ENCODE peak calls at places on chromosomes 4 and X, in six cellular contexts. M is lower leg skin, E is suprapubic skin, Q is tibial nerve, D is breast epithelium, F is adrenal gland. X is an unnamed sample.

GRCh38 chr4:43837604-43838003 is 611.0 kb downstream of the KCTD8 start:
- DNase-seq in M (no peak), E (no peak), Q (no peak), D (no peak), F (no peak), X (no peak)

GRCh38 chrX:72121381-72121780 is 10.3 kb downstream of the RTL5 start:
- DNase-seq in M (peak), E (no peak), Q (peak), D (peak), F (peak), X (peak)

GRCh38 chr4:7391637-7392437 is 42.9 kb downstream of the PSAPL1 start:
- DNase-seq in M (no peak), E (no peak), Q (no peak), D (peak), F (no peak), X (no peak)

GRCh38 chr4:145102619-145103018 is 4.5 kb downstream of the ABCE1 start:
- DNase-seq in M (no peak), E (no peak), Q (no peak), D (no peak), F (no peak), X (no peak)

GRCh38 chrX:30935985-30936384 is 46.9 kb upstream of the TAB3 start:
- DNase-seq in M (no peak), E (no peak), Q (no peak), D (no peak), F (peak), X (peak)

GRCh38 chrX:143648705-143649104 is 12.8 kb upstream of the SLITRK4 start:
- DNase-seq in M (no peak), E (no peak), Q (peak), D (no peak), F (peak), X (no peak)

GRCh38 chrX:11533211-11533651 is 132.5 kb downstream of the ARHGAP6 start:
- DNase-seq in M (no peak), E (no peak), Q (no peak), D (no peak), F (no peak), X (no peak)

GRCh38 chrX:119981286-119982070 is 37.9 kb upstream of the NKAP start:
- DNase-seq in M (no peak), E (no peak), Q (no peak), D (no peak), F (peak), X (peak)

GRCh38 chrX:13180807-13181206 is 136.4 kb upstream of the FAM9C start:
- DNase-seq in M (no peak), E (no peak), Q (no peak), D (no peak), F (no peak), X (no peak)

GRCh38 chr4:122783301-122784215 is 43.1 kb upstream of the FGF2 start:
- DNase-seq in M (peak), E (no peak), Q (no peak), D (peak), F (peak), X (no peak)

GRCh38 chr4:80307183-80307735 is 28.3 kb upstream of the CFAP299 start:
- DNase-seq in M (no peak), E (no peak), Q (no peak), D (no peak), F (no peak), X (no peak)

GRCh38 chr4:125198916-125199315 is 115.8 kb upstream of the FAT4 start:
- DNase-seq in M (no peak), E (no peak), Q (no peak), D (no peak), F (no peak), X (no peak)

GRCh38 chrX:12975670-12975965 is 708 bp downstream of the TMSB4X start:
- DNase-seq in M (no peak), E (no peak), Q (no peak), D (no peak), F (no peak), X (peak)

GRCh38 chrX:96453139-96453538 is 231.5 kb upstream of the DIAPH2 start:
- DNase-seq in M (no peak), E (no peak), Q (no peak), D (no peak), F (no peak), X (no peak)

GRCh38 chrX:105323951-105324350 is 103.5 kb upstream of the TEX13A start:
- DNase-seq in M (no peak), E (no peak), Q (no peak), D (no peak), F (no peak), X (no peak)

GRCh38 chr4:107094332-107094731 is 58.2 kb upstream of the DKK2 start:
- DNase-seq in M (no peak), E (no peak), Q (no peak), D (no peak), F (no peak), X (no peak)

GRCh38 chr4:184163813-184164212 is 53.9 kb downstream of the ENPP6 start:
- DNase-seq in M (no peak), E (no peak), Q (peak), D (no peak), F (peak), X (peak)

GRCh38 chrX:134236690-134237362 is at the start of gene CCDC160:
- DNase-seq in M (no peak), E (no peak), Q (peak), D (no peak), F (peak), X (peak)

DNA sequence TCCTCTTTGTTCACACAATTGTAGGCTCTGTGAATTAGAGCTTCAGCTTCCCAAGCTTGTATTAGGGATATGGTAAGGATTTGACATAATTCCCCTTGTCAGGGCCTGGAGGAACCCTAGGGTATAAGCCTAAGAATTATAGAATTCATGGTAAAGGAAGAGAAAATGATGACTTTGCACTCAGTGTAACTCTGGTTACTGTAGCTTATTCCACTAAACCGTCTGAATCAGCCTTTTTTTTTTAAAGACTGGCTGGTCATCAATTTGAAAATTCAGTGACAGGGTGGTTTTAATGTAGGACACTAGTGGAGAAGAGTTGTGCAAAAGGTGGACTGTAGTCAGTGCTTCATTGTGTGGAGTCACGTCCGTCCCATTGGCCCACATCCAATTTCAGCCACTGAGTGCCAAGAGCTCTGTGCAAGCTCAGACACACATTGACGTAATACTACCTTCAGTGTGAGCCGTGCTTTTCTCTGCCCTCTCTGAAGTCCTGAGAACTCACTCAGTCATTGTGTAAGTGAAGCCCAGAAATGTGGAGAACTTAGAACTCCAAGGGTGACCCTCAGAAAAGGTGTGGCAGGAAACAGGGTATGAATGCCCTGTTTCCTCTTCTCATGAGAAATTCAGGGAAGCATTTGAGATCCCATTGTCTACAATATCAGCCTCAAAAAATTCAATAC is 449.8 kb downstream of the C4orf33 start:
- DNase-seq in M (no peak), E (no peak), Q (peak), D (peak), F (peak), X (no peak)
- TF ChIP-seq POLR2A in M (no peak), E (no peak), Q (no peak), D (no peak), F (no peak), X (no peak)

DNA sequence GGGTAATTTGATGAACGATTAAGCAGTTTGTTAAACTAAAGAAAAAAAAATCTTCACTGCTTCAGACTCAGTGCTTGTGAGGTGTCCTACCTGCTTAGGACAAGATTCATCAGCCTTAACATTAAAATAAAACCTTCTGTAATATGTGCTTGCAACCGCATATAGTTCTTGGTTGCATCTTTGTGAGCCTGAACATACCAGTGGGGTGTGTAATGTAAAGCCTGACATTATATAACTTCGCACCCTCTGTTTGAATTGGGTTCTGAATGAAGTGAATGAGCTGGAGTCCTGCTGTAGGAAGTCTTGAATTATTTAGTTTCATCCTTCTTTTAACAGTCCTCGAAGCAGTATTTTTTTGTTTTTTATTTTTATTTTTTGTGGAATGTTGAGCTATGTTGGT is 3.1 kb downstream of the KDM6A start:
- DNase-seq in M (no peak), E (no peak), Q (no peak), D (no peak), F (no peak), X (no peak)
- H3K4me3 ChIP-seq in M (no peak), E (peak), Q (peak), D (no peak), F (peak), X (peak)

GRCh38 chrX:125387945-125388344 is 68.3 kb downstream of the TEX13C start:
- DNase-seq in M (no peak), E (no peak), Q (no peak), D (no peak), F (no peak), X (no peak)

GRCh38 chrX:125384843-125385242 is 65.2 kb downstream of the TEX13C start:
- DNase-seq in M (no peak), E (no peak), Q (no peak), D (no peak), F (no peak), X (no peak)

GRCh38 chrX:125378205-125378604 is 58.5 kb downstream of the TEX13C start:
- DNase-seq in M (no peak), E (no peak), Q (no peak), D (no peak), F (no peak), X (no peak)

GRCh38 chrX:125382889-125383288 is 63.2 kb downstream of the TEX13C start:
- DNase-seq in M (no peak), E (no peak), Q (no peak), D (no peak), F (no peak), X (no peak)

DNA sequence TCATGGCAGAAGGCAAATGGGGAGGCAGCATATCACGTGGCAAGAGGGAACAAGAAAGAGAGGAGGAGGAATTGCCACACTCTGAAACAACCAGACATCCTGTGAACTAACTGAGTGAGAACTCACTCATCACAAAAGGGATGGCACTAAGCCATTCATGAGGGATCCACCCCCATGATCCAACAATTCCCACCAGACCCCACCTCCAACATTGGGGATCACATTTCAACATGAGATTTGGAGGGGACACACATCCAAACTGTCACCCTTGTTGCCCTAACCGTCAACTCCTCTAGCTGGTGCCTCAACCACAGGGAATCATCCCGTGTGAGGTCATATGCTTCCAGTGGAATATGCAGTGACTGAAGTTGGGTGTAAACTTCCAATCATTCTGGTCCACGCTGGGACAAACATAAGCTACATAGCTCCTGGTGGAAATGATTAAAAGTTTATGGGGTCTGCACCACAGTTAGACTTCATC is 62.5 kb downstream of the TEX13C start:
- DNase-seq in M (no peak), E (no peak), Q (no peak), D (no peak), F (no peak), X (no peak)
- TF ChIP-seq POLR2A in M (no peak), E (no peak), Q (no peak), D (no peak), F (no peak), X (no peak)

GRCh38 chr4:36285784-36286480 is 4.5 kb downstream of the DTHD1 start:
- DNase-seq in M (no peak), E (no peak), Q (no peak), D (no peak), F (no peak), X (no peak)
- H3K4me3 ChIP-seq in M (no peak), E (no peak), Q (no peak), D (no peak), F (no peak), X (no peak)

DNA sequence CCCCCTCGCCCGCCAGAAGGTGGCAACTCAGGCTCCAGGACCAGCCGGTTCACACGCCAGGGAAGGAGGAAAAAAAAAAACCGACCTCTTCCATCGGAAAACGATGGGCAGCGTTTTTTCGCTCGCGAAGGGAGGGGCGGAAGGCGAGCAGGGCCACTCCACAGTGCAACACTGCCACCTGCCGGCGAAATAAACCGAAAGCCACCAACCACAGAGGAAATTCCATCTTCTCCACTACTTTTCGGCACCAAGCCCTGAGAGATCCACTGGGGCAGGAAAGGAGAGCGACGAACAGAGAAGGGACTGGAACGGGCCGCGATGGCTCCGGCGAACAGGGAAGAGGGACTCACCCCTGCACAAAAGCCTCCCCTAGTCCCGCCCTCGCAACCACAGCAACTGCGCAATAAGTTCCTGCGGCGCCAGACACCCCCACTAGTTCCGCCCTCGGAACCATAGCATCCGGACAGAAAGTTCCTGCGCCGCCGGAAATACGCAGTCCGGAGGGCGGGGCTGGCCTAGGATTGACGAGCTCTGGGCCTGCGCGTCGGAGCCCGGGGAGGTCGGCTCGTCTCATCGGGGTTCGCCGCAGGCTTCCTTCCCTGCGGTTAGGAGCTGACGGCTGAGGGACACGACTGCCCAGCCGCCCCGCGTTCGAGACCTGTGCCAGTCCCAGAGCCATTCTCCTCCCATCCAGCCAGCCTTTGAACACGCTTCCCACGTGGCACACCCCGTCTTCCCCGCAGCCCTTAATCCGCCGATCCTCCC is 23.4 kb downstream of the FAM156A start:
- DNase-seq in M (peak), E (peak), Q (peak), D (peak), F (peak), X (peak)
- TF ChIP-seq POLR2A in M (no peak), E (peak), Q (peak), D (peak), F (peak), X (peak)

DNA sequence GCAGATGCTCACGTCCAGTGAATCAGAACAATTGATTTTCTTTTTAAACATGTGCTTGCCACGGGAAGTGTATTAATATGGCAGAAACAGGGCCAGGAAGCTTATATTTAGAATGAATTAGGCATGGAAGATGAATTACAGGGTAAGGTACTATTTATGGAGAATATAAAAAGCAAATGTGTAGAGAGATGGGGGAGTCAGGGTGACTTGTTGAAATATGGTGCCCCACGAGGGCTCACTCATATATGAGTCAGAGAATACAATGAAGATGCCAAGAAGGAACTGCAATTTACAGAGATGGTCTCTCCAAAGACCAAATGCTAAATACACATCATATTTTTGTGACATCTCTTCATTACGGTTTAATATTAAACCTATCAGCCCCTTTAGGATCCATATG is 385.1 kb downstream of the ARHGAP24 start:
- DNase-seq in M (no peak), E (no peak), Q (no peak), D (no peak), F (no peak), X (no peak)
- H3K4me3 ChIP-seq in M (no peak), E (no peak), Q (no peak), D (no peak), F (no peak), X (no peak)

GRCh38 chr4:140359571-140360427 is 13.6 kb upstream of the SCOC start:
- DNase-seq in M (peak), E (peak), Q (peak), D (peak), F (peak), X (peak)

GRCh38 chr4:140367738-140368137 is 5.7 kb upstream of the SCOC start:
- DNase-seq in M (no peak), E (no peak), Q (no peak), D (no peak), F (no peak), X (no peak)

GRCh38 chr4:140361099-140361498 is 12.3 kb upstream of the SCOC start:
- DNase-seq in M (no peak), E (no peak), Q (no peak), D (no peak), F (no peak), X (no peak)

GRCh38 chr4:140363558-140363957 is 9.9 kb upstream of the SCOC start:
- DNase-seq in M (no peak), E (no peak), Q (no peak), D (no peak), F (no peak), X (no peak)

DNA sequence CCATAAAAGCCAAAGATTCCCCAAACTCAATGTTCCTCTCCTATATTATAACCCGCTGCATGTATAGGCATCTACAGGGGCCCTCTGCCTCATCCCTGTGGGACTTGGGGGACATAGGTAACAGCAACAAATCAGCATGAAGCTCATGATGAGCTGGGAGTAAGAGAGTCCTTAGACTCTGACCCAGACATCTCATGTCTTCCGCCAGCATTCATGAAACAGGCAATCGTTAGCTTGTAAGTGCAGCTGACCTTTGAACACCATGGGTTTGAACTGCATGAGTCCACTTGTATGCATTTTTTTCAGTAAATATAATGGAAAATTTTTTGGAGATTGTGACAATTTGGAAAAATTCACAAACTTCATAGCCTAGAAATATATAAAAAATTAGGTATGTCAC is 10.4 kb upstream of the SCOC start:
- DNase-seq in M (no peak), E (no peak), Q (no peak), D (no peak), F (no peak), X (no peak)
- TF ChIP-seq POLR2A in M (no peak), E (no peak), Q (no peak), D (no peak), F (no peak), X (no peak)

DNA sequence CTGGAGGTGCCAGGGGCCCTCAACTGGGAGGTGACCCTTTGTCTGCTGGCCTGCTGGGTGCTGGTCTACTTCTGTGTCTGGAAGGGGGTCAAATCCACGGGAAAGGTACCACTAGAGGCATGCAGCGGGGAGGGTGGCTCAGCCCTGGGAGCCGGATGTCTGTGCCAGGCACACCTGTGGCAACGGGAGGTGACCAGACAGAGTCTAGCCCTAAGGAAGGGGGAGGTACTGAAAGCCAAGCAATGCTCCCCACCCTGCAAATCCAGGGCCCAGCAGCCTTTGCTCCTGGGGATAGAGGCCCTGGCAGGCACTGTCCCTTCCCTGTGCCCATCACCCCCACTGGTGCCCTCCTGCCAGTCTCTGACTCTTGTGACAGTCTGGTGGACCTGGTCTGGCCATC is 4.3 kb downstream of the SLC6A8 start:
- DNase-seq in M (no peak), E (no peak), Q (no peak), D (no peak), F (no peak), X (no peak)
- H3K4me3 ChIP-seq in M (no peak), E (no peak), Q (no peak), D (no peak), F (no peak), X (no peak)

GRCh38 chrX:155027509-155028066 is 944 bp downstream of the FUNDC2 start:
- DNase-seq in M (peak), E (no peak), Q (peak), D (no peak), F (peak), X (no peak)
- TF ChIP-seq POLR2A in M (no peak), E (peak), Q (peak), D (peak), F (peak), X (no peak)